ENCODE peak calls at places on chromosomes 5 and 9, in four cellular contexts. One of them, this sample, is unnamed.
A peak's percentile ranks its signal among the peaks of the same experiment; 100 is the strongest.

GRCh38 chr9:101093620-101094019 is 65.1 kb downstream of the PLPPR1 start:
- DNase-seq in HepG2: peak; percentile 16
- DNase-seq in K562: no peak
- DNase-seq in H1: no peak
- DNase-seq in this sample: no peak

GRCh38 chr5:123157797-123158528 is 68.9 kb downstream of the PRDM6 start:
- DNase-seq in HepG2: no peak
- DNase-seq in K562: no peak
- DNase-seq in H1: no peak
- DNase-seq in this sample: no peak

GRCh38 chr5:1079961-1080360 is 31.9 kb downstream of the SLC12A7 start:
- DNase-seq in HepG2: no peak
- DNase-seq in K562: no peak
- DNase-seq in H1: no peak
- DNase-seq in this sample: no peak

GRCh38 chr5:95317687-95318086 is 32.8 kb upstream of the MCTP1 start:
- DNase-seq in HepG2: no peak
- DNase-seq in K562: no peak
- DNase-seq in H1: no peak
- DNase-seq in this sample: no peak

GRCh38 chr5:172282277-172283019 is 1.1 kb downstream of the UBTD2 start:
- DNase-seq in HepG2: no peak
- DNase-seq in K562: no peak
- DNase-seq in H1: no peak
- DNase-seq in this sample: no peak

GRCh38 chr5:124527220-124527991 is 219.0 kb downstream of the ZNF608 start:
- DNase-seq in HepG2: peak; percentile 90
- DNase-seq in K562: no peak
- DNase-seq in H1: no peak
- DNase-seq in this sample: no peak

GRCh38 chr5:15215056-15215455 is 284.9 kb upstream of the FBXL7 start:
- DNase-seq in HepG2: no peak
- DNase-seq in K562: no peak
- DNase-seq in H1: no peak
- DNase-seq in this sample: no peak

GRCh38 chr9:133665096-133665495 is 28.9 kb downstream of the DBH start:
- DNase-seq in HepG2: no peak
- DNase-seq in K562: no peak
- DNase-seq in H1: no peak
- DNase-seq in this sample: no peak

GRCh38 chr5:172113036-172113435 is 75.0 kb downstream of the STK10 start:
- DNase-seq in HepG2: no peak
- DNase-seq in K562: no peak
- DNase-seq in H1: no peak
- DNase-seq in this sample: no peak

GRCh38 chr9:20650750-20651299 is 28.5 kb upstream of the MLLT3 start:
- DNase-seq in HepG2: peak; percentile 28
- DNase-seq in K562: no peak
- DNase-seq in H1: no peak
- DNase-seq in this sample: no peak

GRCh38 chr5:127206320-127207113 is 84.1 kb upstream of the MEGF10 start:
- DNase-seq in HepG2: peak; percentile 71
- DNase-seq in K562: no peak
- DNase-seq in H1: no peak
- DNase-seq in this sample: peak; percentile 80

GRCh38 chr5:111774525-111774924 is 17.5 kb upstream of the NREP start:
- DNase-seq in HepG2: no peak
- DNase-seq in K562: no peak
- DNase-seq in H1: no peak
- DNase-seq in this sample: no peak

GRCh38 chr9:3692606-3693005 is 166.8 kb upstream of the RFX3 start:
- DNase-seq in HepG2: no peak
- DNase-seq in K562: no peak
- DNase-seq in H1: no peak
- DNase-seq in this sample: no peak

DNA sequence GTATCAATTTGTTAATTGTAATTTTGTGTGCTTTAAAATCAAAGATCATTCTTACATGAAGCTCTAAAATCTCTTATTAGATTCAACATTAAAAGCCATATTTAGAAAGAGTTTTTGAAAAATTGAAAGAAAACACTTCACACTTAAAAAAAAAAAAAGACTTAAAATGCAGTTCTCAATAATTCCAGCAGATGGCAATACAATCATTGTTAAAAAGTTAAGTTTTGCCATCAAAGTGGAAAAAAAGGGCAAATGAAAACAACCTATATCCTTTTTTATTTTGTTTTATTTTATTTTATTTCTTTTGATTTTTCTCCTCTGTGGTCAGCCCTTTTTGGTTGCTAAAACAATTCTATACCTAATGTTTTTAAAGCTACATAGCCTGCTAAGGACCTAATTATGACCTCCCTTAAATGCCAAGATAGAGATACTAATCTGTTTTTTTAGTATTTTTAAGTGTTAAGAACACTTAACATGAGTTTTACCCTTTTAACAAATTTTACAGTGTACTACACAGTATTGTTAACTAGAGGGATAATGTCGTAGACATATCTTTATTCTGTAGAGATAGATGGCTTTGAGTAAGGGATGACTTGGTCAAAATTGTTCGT is 154.2 kb upstream of the DAB2 start:
- DNase-seq in HepG2: no peak
- DNase-seq in K562: no peak
- DNase-seq in H1: no peak
- DNase-seq in this sample: peak; percentile 20
- TF ChIP-seq RNF2 in HepG2: no peak
- TF ChIP-seq RNF2 in K562: no peak
- TF ChIP-seq RNF2 in H1: no peak
- TF ChIP-seq RNF2 in this sample: no peak

DNA sequence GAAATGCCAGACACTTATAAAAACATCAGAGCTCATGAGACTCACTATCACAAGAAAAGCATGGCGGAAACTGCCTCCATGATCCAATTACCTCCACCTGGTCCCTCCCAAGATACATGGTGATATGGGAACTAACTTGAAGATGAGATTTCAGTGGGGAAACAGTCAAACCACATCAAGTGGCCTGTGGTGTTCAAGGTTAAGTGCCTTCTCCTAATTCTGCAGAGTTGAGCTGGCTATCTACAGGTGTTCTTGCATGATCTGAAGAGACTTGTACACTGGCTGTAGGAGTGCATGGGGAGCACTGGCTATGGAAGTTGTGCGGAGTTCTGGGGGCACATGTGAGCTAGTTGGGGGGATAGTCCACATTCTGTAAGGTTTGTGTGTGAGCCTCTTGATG is 34.0 kb upstream of the CKS2 start:
- DNase-seq in HepG2: no peak
- DNase-seq in K562: no peak
- DNase-seq in H1: no peak
- DNase-seq in this sample: no peak
- H3K9me3 ChIP-seq in HepG2: peaks cover 33% of the 10 kb centered on the region
- H3K9me3 ChIP-seq in K562: no peaks in the 10 kb centered on the region
- H3K9me3 ChIP-seq in H1: peaks cover 26% of the 10 kb centered on the region
- H3K9me3 ChIP-seq in this sample: peaks cover 29% of the 10 kb centered on the region

DNA sequence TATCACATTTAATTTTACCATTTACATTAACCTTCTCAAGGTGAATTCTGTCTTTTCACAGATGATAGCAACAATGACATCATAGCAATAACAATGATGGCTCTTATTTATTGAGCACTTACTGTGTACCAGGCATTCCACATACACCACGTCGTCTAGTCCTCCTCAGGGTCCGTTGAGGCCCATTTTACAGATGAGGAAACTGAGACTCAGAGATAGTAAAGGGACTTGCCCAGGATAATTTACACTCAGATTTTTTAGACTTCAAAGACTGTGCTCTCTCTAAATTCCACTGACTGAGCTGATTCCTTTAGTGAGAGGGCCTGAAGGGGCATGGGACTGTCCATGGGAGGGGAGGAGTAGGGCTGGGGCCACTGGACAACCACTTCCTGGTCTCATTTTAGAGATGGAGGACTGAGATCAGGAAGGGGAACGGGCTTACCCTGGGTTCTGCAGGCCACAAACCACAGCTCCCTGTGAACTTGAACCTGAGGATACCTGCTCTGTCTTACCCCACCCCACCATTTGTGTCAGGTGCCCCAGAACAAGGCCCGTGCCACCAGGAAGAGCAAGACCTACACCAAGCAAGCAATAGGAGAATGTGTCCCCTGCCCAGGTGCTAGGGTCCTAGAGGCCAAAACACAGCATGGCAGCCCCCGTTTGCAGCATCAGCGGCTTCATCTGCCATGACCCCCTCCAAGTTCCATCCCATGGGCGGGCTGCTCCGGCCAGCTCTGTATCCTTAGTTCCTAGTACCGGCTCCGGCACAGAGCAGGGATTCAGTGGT is 96.5 kb downstream of the RGS3 start:
- DNase-seq in HepG2: no peak
- DNase-seq in K562: no peak
- DNase-seq in H1: no peak
- DNase-seq in this sample: no peak
- TF ChIP-seq RNF2 in HepG2: no peak
- TF ChIP-seq RNF2 in K562: no peak
- TF ChIP-seq RNF2 in H1: no peak
- TF ChIP-seq RNF2 in this sample: no peak

DNA sequence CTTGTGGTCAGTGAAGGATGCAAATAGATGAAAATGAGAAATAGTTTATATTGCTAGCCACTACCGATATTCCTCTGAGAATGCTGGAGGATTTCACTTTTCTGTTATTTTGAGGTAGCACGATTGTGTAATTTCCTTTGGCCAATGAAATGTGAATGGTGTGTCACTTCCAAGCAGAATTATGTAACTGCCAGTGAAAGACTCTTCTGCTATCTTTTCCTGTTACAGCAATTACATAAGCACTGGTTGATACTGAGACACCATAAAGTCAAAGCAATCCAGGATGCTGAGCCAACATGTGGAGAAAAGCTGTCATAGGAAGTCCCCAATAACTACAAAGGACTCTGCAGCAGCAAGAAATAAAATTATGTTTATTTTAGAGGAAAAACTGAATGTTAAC is 3.5 kb upstream of the PCDHA2 start:
- DNase-seq in HepG2: no peak
- DNase-seq in K562: no peak
- DNase-seq in H1: no peak
- DNase-seq in this sample: no peak
- H3K9me3 ChIP-seq in HepG2: peaks cover 54% of the 10 kb centered on the region
- H3K9me3 ChIP-seq in K562: no peaks in the 10 kb centered on the region
- H3K9me3 ChIP-seq in H1: peaks cover 14% of the 10 kb centered on the region
- H3K9me3 ChIP-seq in this sample: peaks cover 36% of the 10 kb centered on the region

DNA sequence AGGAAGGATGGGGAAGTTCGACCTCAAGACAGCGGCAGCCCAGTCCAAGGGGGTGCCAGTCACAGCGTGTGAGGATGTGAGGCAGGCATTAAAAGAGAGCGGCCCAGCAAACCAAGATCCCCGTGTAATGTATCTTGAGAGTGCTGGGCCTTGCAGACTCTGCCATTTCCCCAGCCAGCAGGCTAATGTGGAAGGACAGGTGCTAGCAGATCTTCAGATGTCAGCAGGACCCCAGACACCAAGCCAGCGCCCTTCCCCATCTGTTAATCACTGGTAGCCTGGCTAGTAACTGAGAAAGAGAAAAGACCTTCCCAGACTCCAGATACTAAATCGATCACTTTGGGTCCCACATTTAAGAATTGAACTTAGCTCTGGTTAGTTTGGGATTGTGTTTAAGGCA is 62.2 kb downstream of the NTRK2 start:
- DNase-seq in HepG2: no peak
- DNase-seq in K562: no peak
- DNase-seq in H1: no peak
- DNase-seq in this sample: no peak
- TF ChIP-seq RNF2 in HepG2: no peak
- TF ChIP-seq RNF2 in K562: no peak
- TF ChIP-seq RNF2 in H1: no peak
- TF ChIP-seq RNF2 in this sample: no peak

DNA sequence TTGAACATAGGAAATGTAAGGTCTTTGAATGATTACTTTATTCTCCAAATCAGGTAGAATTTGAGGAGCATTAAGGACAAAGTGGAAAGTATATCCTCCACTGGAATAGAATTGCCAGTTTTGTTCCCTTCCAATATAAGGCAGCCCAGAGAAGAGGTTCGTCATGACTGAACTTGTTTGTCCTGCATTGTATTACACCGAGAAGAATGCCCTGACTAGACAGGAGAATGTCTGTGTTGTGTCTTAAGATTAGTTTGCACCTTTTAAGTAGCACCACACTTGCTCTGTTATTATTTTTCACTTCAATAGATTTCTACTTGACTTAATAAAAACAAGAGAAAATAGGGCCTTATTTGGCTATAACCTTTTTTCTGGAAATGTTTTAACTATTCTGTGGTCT is 586.2 kb upstream of the PTGER4 start:
- DNase-seq in HepG2: no peak
- DNase-seq in K562: no peak
- DNase-seq in H1: no peak
- DNase-seq in this sample: no peak
- H3K9me3 ChIP-seq in HepG2: peaks cover 79% of the 10 kb centered on the region
- H3K9me3 ChIP-seq in K562: no peaks in the 10 kb centered on the region
- H3K9me3 ChIP-seq in H1: peaks cover 39% of the 10 kb centered on the region
- H3K9me3 ChIP-seq in this sample: no peaks in the 10 kb centered on the region

GRCh38 chr5:88555658-88556057 is 287.0 kb upstream of the TMEM161B start:
- DNase-seq in HepG2: no peak
- DNase-seq in K562: peak; percentile 5
- DNase-seq in H1: no peak
- DNase-seq in this sample: no peak

GRCh38 chr5:88551724-88552345 is 283.2 kb upstream of the TMEM161B start:
- DNase-seq in HepG2: no peak
- DNase-seq in K562: no peak
- DNase-seq in H1: no peak
- DNase-seq in this sample: no peak

GRCh38 chr5:88552406-88552805 is 283.8 kb upstream of the TMEM161B start:
- DNase-seq in HepG2: no peak
- DNase-seq in K562: no peak
- DNase-seq in H1: no peak
- DNase-seq in this sample: no peak

GRCh38 chr5:88556415-88556814 is 287.8 kb upstream of the TMEM161B start:
- DNase-seq in HepG2: no peak
- DNase-seq in K562: no peak
- DNase-seq in H1: no peak
- DNase-seq in this sample: no peak

GRCh38 chr5:88553926-88554325 is 285.3 kb upstream of the TMEM161B start:
- DNase-seq in HepG2: no peak
- DNase-seq in K562: no peak
- DNase-seq in H1: no peak
- DNase-seq in this sample: no peak
- TF ChIP-seq RNF2 in HepG2: no peak
- TF ChIP-seq RNF2 in K562: no peak
- TF ChIP-seq RNF2 in H1: no peak
- TF ChIP-seq RNF2 in this sample: no peak

GRCh38 chr5:178368278-178368677 is 135.7 kb upstream of the PHYKPL start:
- DNase-seq in HepG2: no peak
- DNase-seq in K562: no peak
- DNase-seq in H1: no peak
- DNase-seq in this sample: no peak
- H3K9me3 ChIP-seq in HepG2: no peaks in the 10 kb centered on the region
- H3K9me3 ChIP-seq in K562: no peaks in the 10 kb centered on the region
- H3K9me3 ChIP-seq in H1: peaks cover 15% of the 10 kb centered on the region
- H3K9me3 ChIP-seq in this sample: no peaks in the 10 kb centered on the region

DNA sequence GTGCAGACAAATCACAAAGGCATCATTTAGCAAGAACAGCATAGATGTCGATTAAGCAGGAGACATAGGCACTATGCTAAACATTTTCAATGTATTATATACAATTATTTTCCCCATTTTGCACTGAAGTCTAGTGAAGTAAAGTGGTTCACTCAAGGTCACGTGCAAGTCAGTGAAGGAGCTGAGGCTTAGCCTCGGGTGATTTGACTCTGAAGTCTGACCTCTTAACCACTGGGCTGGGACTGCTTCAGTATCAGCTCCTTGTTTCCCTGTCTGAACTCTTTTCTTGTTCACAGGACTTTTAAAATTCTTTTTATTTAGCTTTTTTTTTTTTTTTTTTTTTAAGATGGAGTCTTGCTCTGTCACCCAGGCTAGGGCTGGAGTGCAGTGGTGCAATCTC is 262.7 kb downstream of the DRD1 start:
- DNase-seq in HepG2: no peak
- DNase-seq in K562: no peak
- DNase-seq in H1: no peak
- DNase-seq in this sample: no peak
- TF ChIP-seq RNF2 in HepG2: no peak
- TF ChIP-seq RNF2 in K562: no peak
- TF ChIP-seq RNF2 in H1: no peak
- TF ChIP-seq RNF2 in this sample: no peak

This sample was measured in A549.